ENCODE peak calls at places on chromosomes 16 and 17, in four cellular contexts. P, Q, I and V are unnamed samples.

GRCh38 chr17:41226051-41226450 is 397 bp upstream of the KRTAP9-2 start:
- DNase-seq in I (no peak), P (no peak), Q (no peak), V (no peak)

GRCh38 chr16:50065241-50065623 is 538 bp upstream of the HEATR3 start:
- DNase-seq in I (no peak), P (no peak), Q (no peak), V (no peak)

GRCh38 chr16:57516176-57516725 is 20.1 kb downstream of the CCDC102A start:
- DNase-seq in I (no peak), Q (no peak), P (no peak), V (no peak)

GRCh38 chr17:77378318-77379064 is 237.7 kb downstream of the SEC14L1 start:
- DNase-seq in Q (no peak), P (no peak), I (no peak), V (no peak)

GRCh38 chr16:88428616-88429386 is 24.3 kb upstream of the ZFPM1 start:
- DNase-seq in Q (no peak), I (no peak), P (no peak), V (no peak)

GRCh38 chr16:57646388-57647039 is 18.1 kb downstream of the ADGRG1 start:
- DNase-seq in I (no peak), Q (no peak), P (no peak), V (no peak)

GRCh38 chr16:85839681-85840240 is 40.3 kb downstream of the COX4I1 start:
- DNase-seq in I (no peak), P (no peak), Q (no peak), V (peak; percentile 87)

GRCh38 chr16:58451945-58452401 is 48.0 kb upstream of the NDRG4 start:
- DNase-seq in P (no peak), Q (no peak), I (no peak), V (no peak)

GRCh38 chr16:49755291-49755611 is 100.7 kb downstream of the ZNF423 start:
- DNase-seq in Q (peak; percentile 75), I (peak; percentile 37), P (no peak), V (no peak)

GRCh38 chr17:2157081-2157480 is 102.2 kb downstream of the HIC1 start:
- DNase-seq in Q (no peak), I (no peak), P (no peak), V (no peak)

GRCh38 chr17:17713839-17714238 is 32.6 kb downstream of the RAI1 start:
- DNase-seq in Q (no peak), P (no peak), I (peak; percentile 76), V (no peak)

GRCh38 chr16:84475643-84476240 is 28.7 kb downstream of the MEAK7 start:
- DNase-seq in Q (no peak), I (no peak), P (no peak), V (no peak)

GRCh38 chr17:47866941-47867340 is 16.0 kb upstream of the SP6 start:
- DNase-seq in I (no peak), P (no peak), Q (no peak), V (no peak)

GRCh38 chr17:3913531-3914318 is 2.5 kb downstream of the P2RX1 start:
- DNase-seq in P (peak; percentile 86), I (no peak), Q (peak; percentile 84), V (no peak)

GRCh38 chr16:58392215-58393137 is at the start of gene GINS3:
- DNase-seq in Q (peak; percentile 92), P (peak; percentile 85), I (peak; percentile 59), V (peak; percentile 96)

GRCh38 chr16:21708533-21709115 is 44.9 kb downstream of the OTOA start:
- DNase-seq in Q (peak; percentile 85), P (peak; percentile 28), I (peak; percentile 7), V (no peak)

GRCh38 chr17:62774338-62774737 is 33.8 kb downstream of the MARCHF10 start:
- DNase-seq in P (no peak), I (no peak), Q (no peak), V (no peak)

GRCh38 chr17:82863941-82864720 is 24.3 kb upstream of the ZNF750 start:
- DNase-seq in Q (no peak), P (no peak), I (no peak), V (peak; percentile 25)

GRCh38 chr17:76434870-76435269 is 18.1 kb downstream of the UBE2O start:
- DNase-seq in I (no peak), P (no peak), Q (no peak), V (no peak)

GRCh38 chr16:64596196-64596595 is 525.7 kb downstream of the CDH11 start:
- DNase-seq in I (no peak), P (no peak), Q (no peak), V (no peak)

GRCh38 chr17:4934173-4934979 is 2.3 kb downstream of the GP1BA start:
- DNase-seq in P (peak; percentile 37), I (no peak), Q (no peak), V (no peak)
- TF ChIP-seq CTCF in P (peak; percentile 29), I (peak; percentile 51), Q (peak; percentile 24), V (peak; percentile 49)

GRCh38 chr16:61946019-61946418 is 90.2 kb downstream of the CDH8 start:
- DNase-seq in I (no peak), Q (no peak), P (no peak), V (no peak)
- TF ChIP-seq CTCF in I (peak; percentile 28), Q (peak; percentile 35), P (no peak), V (no peak)

GRCh38 chr17:8155341-8156173 is 3.4 kb upstream of the PER1 start:
- DNase-seq in Q (peak; percentile 59), P (no peak), I (no peak), V (no peak)

GRCh38 chr17:8158267-8159031 is 4.3 kb downstream of the VAMP2 start:
- DNase-seq in Q (peak; percentile 87), P (peak; percentile 91), I (no peak), V (no peak)

GRCh38 chr17:8153957-8154607 is 1.9 kb upstream of the PER1 start:
- DNase-seq in P (peak; percentile 100), Q (peak; percentile 96), I (peak; percentile 98), V (peak; percentile 100)

GRCh38 chr17:8154608-8155152 is 2.5 kb upstream of the PER1 start:
- DNase-seq in P (no peak), Q (no peak), I (no peak), V (no peak)

GRCh38 chr17:8156174-8156992 is 4.2 kb upstream of the PER1 start:
- DNase-seq in I (peak; percentile 100), Q (peak; percentile 100), P (peak; percentile 100), V (peak; percentile 100)
- TF ChIP-seq CTCF in I (no peak), Q (peak; percentile 12), P (peak; percentile 42), V (peak; percentile 34)

DNA sequence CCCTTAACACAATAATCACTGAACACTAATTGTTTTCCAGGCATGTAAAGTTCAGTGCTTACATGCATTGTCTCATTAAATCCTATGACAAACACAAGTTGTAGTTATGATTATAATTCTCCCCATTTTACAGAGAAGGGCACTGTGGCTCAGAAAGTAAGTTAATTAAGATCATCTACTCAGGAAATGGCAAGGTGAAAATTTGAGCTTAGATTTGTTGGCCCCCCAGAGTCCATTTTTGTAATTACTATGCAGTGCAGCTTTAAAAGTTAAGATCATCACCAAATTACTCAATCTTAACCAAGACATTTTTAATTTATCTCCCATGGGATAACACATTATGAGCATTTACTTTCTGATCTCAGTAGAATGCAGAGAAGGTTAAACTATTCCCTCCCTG is 34.2 kb upstream of the CCL1 start:
- DNase-seq in Q (no peak), P (no peak), I (no peak), V (no peak)
- TF ChIP-seq CTCF in Q (no peak), P (no peak), I (no peak), V (no peak)

GRCh38 chr16:3993052-3993785 is 112.7 kb upstream of the CREBBP start:
- DNase-seq in P (no peak), Q (no peak), I (no peak), V (no peak)
- TF ChIP-seq CTCF in P (no peak), Q (no peak), I (no peak), V (no peak)

GRCh38 chr17:29292071-29292991 is 1.6 kb downstream of the NUFIP2 start:
- DNase-seq in P (peak; percentile 64), Q (peak; percentile 78), I (peak; percentile 14), V (no peak)

GRCh38 chr17:29292992-29293889 is 707 bp downstream of the NUFIP2 start:
- DNase-seq in Q (peak; percentile 86), I (no peak), P (peak; percentile 70), V (no peak)

GRCh38 chr17:29295420-29295819 is 1.5 kb upstream of the NUFIP2 start:
- DNase-seq in I (no peak), P (no peak), Q (no peak), V (no peak)

GRCh38 chr17:29294580-29294900 is 592 bp upstream of the NUFIP2 start:
- DNase-seq in Q (peak; percentile 63), P (no peak), I (no peak), V (no peak)

GRCh38 chr17:29293890-29294579 is at the start of gene NUFIP2:
- DNase-seq in P (peak; percentile 99), I (peak; percentile 92), Q (peak; percentile 99), V (peak; percentile 99)
- TF ChIP-seq CTCF in P (peak; percentile 28), I (no peak), Q (no peak), V (peak; percentile 44)

DNA sequence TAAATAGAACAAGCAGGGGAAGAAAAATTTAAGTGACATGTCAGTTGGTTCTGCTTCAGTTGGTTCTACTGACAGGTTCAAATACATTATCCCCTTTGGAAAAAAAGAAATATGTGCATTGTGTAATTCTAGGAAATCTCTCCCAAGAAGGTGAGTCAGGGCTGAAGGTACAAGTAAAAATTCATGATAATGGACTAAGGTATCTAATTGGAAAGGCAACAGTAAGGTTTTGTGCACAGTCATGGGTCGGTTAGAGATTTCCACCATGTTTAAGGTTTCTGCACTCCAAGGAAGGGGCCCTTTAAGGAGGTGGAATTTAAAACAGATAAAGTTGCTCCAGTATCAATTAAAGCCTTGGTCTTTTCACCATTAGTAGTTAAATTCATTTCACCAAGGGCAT is 17.9 kb upstream of the B4GALNT2 start:
- DNase-seq in I (no peak), P (no peak), Q (no peak), V (no peak)
- TF ChIP-seq CTCF in I (no peak), P (no peak), Q (no peak), V (no peak)

GRCh38 chr17:81329927-81330883 is 35.1 kb upstream of the SLC38A10 start:
- DNase-seq in Q (peak; percentile 56), P (no peak), I (no peak), V (no peak)
- TF ChIP-seq CTCF in Q (peak; percentile 19), P (no peak), I (peak; percentile 34), V (peak; percentile 48)

GRCh38 chr17:51734462-51734861 is 424.1 kb downstream of the CA10 start:
- DNase-seq in I (no peak), P (peak; percentile 23), Q (peak; percentile 29), V (no peak)
- TF ChIP-seq CTCF in I (peak; percentile 15), P (peak; percentile 59), Q (peak; percentile 58), V (peak; percentile 70)

GRCh38 chr17:40032322-40033320 is 17.4 kb downstream of the CSF3 start:
- DNase-seq in I (no peak), P (peak; percentile 69), Q (no peak), V (no peak)

GRCh38 chr17:40034426-40035161 is 19.4 kb downstream of the CSF3 start:
- DNase-seq in Q (no peak), I (no peak), P (no peak), V (no peak)

GRCh38 chr17:40031706-40032105 is 16.5 kb downstream of the CSF3 start:
- DNase-seq in I (no peak), P (no peak), Q (no peak), V (no peak)

GRCh38 chr17:40033339-40033738 is 18.1 kb downstream of the CSF3 start:
- DNase-seq in I (no peak), P (no peak), Q (no peak), V (no peak)

DNA sequence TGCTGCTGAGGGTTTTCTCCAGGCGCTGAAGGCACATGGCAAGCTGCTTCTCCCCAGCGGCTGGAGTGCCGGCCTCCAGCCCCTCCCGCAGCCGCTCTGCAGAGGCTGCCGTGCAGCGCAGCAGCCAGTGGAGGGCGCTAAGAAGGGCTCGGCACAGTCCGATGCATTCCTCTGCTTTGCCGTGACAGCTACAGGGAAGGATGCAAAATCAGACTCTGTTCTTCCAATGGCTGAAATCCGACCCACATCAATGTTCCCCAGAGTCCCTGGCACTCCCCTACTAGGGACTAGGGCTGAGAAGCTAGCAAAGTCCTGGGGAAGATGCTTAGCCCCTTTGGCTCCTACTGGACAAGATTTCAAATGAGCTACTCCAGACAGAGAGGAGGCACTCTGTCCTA is 19.0 kb downstream of the MED24 start:
- DNase-seq in P (no peak), Q (peak; percentile 88), I (no peak), V (no peak)
- TF ChIP-seq CTCF in P (peak; percentile 66), Q (peak; percentile 92), I (peak; percentile 94), V (peak; percentile 80)